ENCODE peak calls at places on chromosomes 12 and 14, in seven cellular contexts. One of them, this sample, is unnamed.

GRCh38 chr14:91078095-91078737 is 17.8 kb upstream of the RPS6KA5 start:
- DNase-seq in transverse colon: no peak
- DNase-seq in GM23248: no peak
- DNase-seq in GM03348: no peak
- DNase-seq in fibroblast of the aortic adventitia: no peak
- DNase-seq in HEK293T: no peak
- DNase-seq in RWPE1: no peak
- DNase-seq in this sample: no peak

GRCh38 chr14:50059773-50060629 is 56.4 kb downstream of the VCPKMT start:
- DNase-seq in transverse colon: no peak
- DNase-seq in GM23248: no peak
- DNase-seq in GM03348: no peak
- DNase-seq in fibroblast of the aortic adventitia: no peak
- DNase-seq in HEK293T: no peak
- DNase-seq in RWPE1: no peak
- DNase-seq in this sample: no peak

GRCh38 chr12:26936559-26937442 is 980 bp downstream of the INTS13 start:
- DNase-seq in transverse colon: no peak
- DNase-seq in GM23248: peak; percentile 43
- DNase-seq in GM03348: no peak
- DNase-seq in fibroblast of the aortic adventitia: no peak
- DNase-seq in HEK293T: peak; percentile 10
- DNase-seq in RWPE1: no peak
- DNase-seq in this sample: no peak

GRCh38 chr14:31992051-31992450 is 85.1 kb upstream of the ARHGAP5 start:
- DNase-seq in transverse colon: no peak
- DNase-seq in GM23248: peak; percentile 85
- DNase-seq in GM03348: peak; percentile 67
- DNase-seq in fibroblast of the aortic adventitia: peak; percentile 68
- DNase-seq in HEK293T: no peak
- DNase-seq in RWPE1: peak; percentile 88
- DNase-seq in this sample: no peak

GRCh38 chr14:104393898-104394605 is 185.5 kb upstream of the C14orf180 start:
- DNase-seq in transverse colon: peak; percentile 59
- DNase-seq in GM23248: no peak
- DNase-seq in GM03348: peak; percentile 4
- DNase-seq in fibroblast of the aortic adventitia: no peak
- DNase-seq in HEK293T: no peak
- DNase-seq in RWPE1: no peak
- DNase-seq in this sample: peak; percentile 64

GRCh38 chr12:50923361-50924130 is 28.8 kb upstream of the HIGD1C start:
- DNase-seq in transverse colon: no peak
- DNase-seq in GM23248: peak; percentile 41
- DNase-seq in GM03348: no peak
- DNase-seq in fibroblast of the aortic adventitia: peak; percentile 55
- DNase-seq in HEK293T: no peak
- DNase-seq in RWPE1: no peak
- DNase-seq in this sample: no peak

GRCh38 chr14:65290830-65291229 is 121.7 kb upstream of the FUT8 start:
- DNase-seq in transverse colon: no peak
- DNase-seq in GM23248: peak; percentile 95
- DNase-seq in GM03348: peak; percentile 86
- DNase-seq in fibroblast of the aortic adventitia: peak; percentile 93
- DNase-seq in HEK293T: no peak
- DNase-seq in RWPE1: peak; percentile 85
- DNase-seq in this sample: no peak

GRCh38 chr14:92387610-92388009 is 64.6 kb downstream of the SLC24A4 start:
- DNase-seq in transverse colon: no peak
- DNase-seq in GM23248: no peak
- DNase-seq in GM03348: no peak
- DNase-seq in fibroblast of the aortic adventitia: no peak
- DNase-seq in HEK293T: no peak
- DNase-seq in RWPE1: no peak
- DNase-seq in this sample: no peak

GRCh38 chr14:100287202-100287997 is 18.8 kb downstream of the SLC25A29 start:
- DNase-seq in transverse colon: peak; percentile 4
- DNase-seq in GM23248: no peak
- DNase-seq in GM03348: no peak
- DNase-seq in fibroblast of the aortic adventitia: no peak
- DNase-seq in HEK293T: no peak
- DNase-seq in RWPE1: no peak
- DNase-seq in this sample: no peak

GRCh38 chr14:80798211-80798610 is 143.3 kb downstream of the CEP128 start:
- DNase-seq in transverse colon: no peak
- DNase-seq in GM23248: no peak
- DNase-seq in GM03348: no peak
- DNase-seq in fibroblast of the aortic adventitia: no peak
- DNase-seq in HEK293T: no peak
- DNase-seq in RWPE1: no peak
- DNase-seq in this sample: no peak

GRCh38 chr14:61113561-61113960 is 132.5 kb downstream of the SLC38A6 start:
- DNase-seq in transverse colon: no peak
- DNase-seq in GM23248: no peak
- DNase-seq in GM03348: no peak
- DNase-seq in fibroblast of the aortic adventitia: no peak
- DNase-seq in HEK293T: no peak
- DNase-seq in RWPE1: no peak
- DNase-seq in this sample: no peak

GRCh38 chr12:94427520-94428381 is 31.9 kb downstream of the CEP83 start:
- DNase-seq in transverse colon: peak; percentile 24
- DNase-seq in GM23248: peak; percentile 63
- DNase-seq in GM03348: peak; percentile 36
- DNase-seq in fibroblast of the aortic adventitia: peak; percentile 88
- DNase-seq in HEK293T: no peak
- DNase-seq in RWPE1: no peak
- DNase-seq in this sample: no peak

GRCh38 chr12:14164266-14164665 is 182.9 kb upstream of the GRIN2B start:
- DNase-seq in transverse colon: no peak
- DNase-seq in GM23248: no peak
- DNase-seq in GM03348: no peak
- DNase-seq in fibroblast of the aortic adventitia: no peak
- DNase-seq in HEK293T: no peak
- DNase-seq in RWPE1: no peak
- DNase-seq in this sample: no peak

GRCh38 chr12:87086118-87086891 is 830.1 kb upstream of the MGAT4C start:
- DNase-seq in transverse colon: no peak
- DNase-seq in GM23248: peak; percentile 21
- DNase-seq in GM03348: no peak
- DNase-seq in fibroblast of the aortic adventitia: no peak
- DNase-seq in HEK293T: no peak
- DNase-seq in RWPE1: no peak
- DNase-seq in this sample: no peak

GRCh38 chr12:89863968-89864367 is 155.3 kb upstream of the ATP2B1 start:
- DNase-seq in transverse colon: no peak
- DNase-seq in GM23248: no peak
- DNase-seq in GM03348: no peak
- DNase-seq in fibroblast of the aortic adventitia: no peak
- DNase-seq in HEK293T: no peak
- DNase-seq in RWPE1: no peak
- DNase-seq in this sample: no peak

GRCh38 chr14:100715803-100716202 is 10.9 kb upstream of the DLK1 start:
- DNase-seq in transverse colon: no peak
- DNase-seq in GM23248: no peak
- DNase-seq in GM03348: no peak
- DNase-seq in fibroblast of the aortic adventitia: no peak
- DNase-seq in HEK293T: no peak
- DNase-seq in RWPE1: no peak
- DNase-seq in this sample: no peak

GRCh38 chr14:104085032-104085888 is at the start of gene ASPG:
- DNase-seq in transverse colon: peak; percentile 62
- DNase-seq in GM23248: no peak
- DNase-seq in GM03348: no peak
- DNase-seq in fibroblast of the aortic adventitia: no peak
- DNase-seq in HEK293T: peak; percentile 69
- DNase-seq in RWPE1: peak; percentile 35
- DNase-seq in this sample: no peak

GRCh38 chr14:55707365-55707804 is 127.4 kb downstream of the KTN1 start:
- DNase-seq in transverse colon: no peak
- DNase-seq in GM23248: peak; percentile 78
- DNase-seq in GM03348: peak; percentile 59
- DNase-seq in fibroblast of the aortic adventitia: peak; percentile 75
- DNase-seq in HEK293T: peak; percentile 23
- DNase-seq in RWPE1: peak; percentile 41
- DNase-seq in this sample: no peak

GRCh38 chr12:101823891-101824290 is 6.9 kb downstream of the GNPTAB start:
- DNase-seq in transverse colon: peak; percentile 50
- DNase-seq in GM23248: peak; percentile 22
- DNase-seq in GM03348: peak; percentile 26
- DNase-seq in fibroblast of the aortic adventitia: peak; percentile 14
- DNase-seq in HEK293T: peak; percentile 61
- DNase-seq in RWPE1: peak; percentile 53
- DNase-seq in this sample: peak; percentile 64

GRCh38 chr14:31572955-31573354 is 11.8 kb downstream of the NUBPL start:
- DNase-seq in transverse colon: no peak
- DNase-seq in GM23248: no peak
- DNase-seq in GM03348: no peak
- DNase-seq in fibroblast of the aortic adventitia: no peak
- DNase-seq in HEK293T: no peak
- DNase-seq in RWPE1: no peak
- DNase-seq in this sample: no peak

GRCh38 chr12:38282886-38283285 is 33.7 kb upstream of the ALG10B start:
- DNase-seq in transverse colon: no peak
- DNase-seq in GM23248: peak; percentile 3
- DNase-seq in GM03348: no peak
- DNase-seq in fibroblast of the aortic adventitia: no peak
- DNase-seq in HEK293T: no peak
- DNase-seq in RWPE1: peak; percentile 47
- DNase-seq in this sample: no peak

GRCh38 chr12:111436811-111437210 is 31.1 kb downstream of the SH2B3 start:
- DNase-seq in transverse colon: no peak
- DNase-seq in GM23248: no peak
- DNase-seq in GM03348: no peak
- DNase-seq in fibroblast of the aortic adventitia: no peak
- DNase-seq in HEK293T: no peak
- DNase-seq in RWPE1: no peak
- DNase-seq in this sample: no peak

GRCh38 chr14:54814076-54814475 is 88.5 kb downstream of the GCH1 start:
- DNase-seq in transverse colon: no peak
- DNase-seq in GM23248: peak; percentile 19
- DNase-seq in GM03348: no peak
- DNase-seq in fibroblast of the aortic adventitia: no peak
- DNase-seq in HEK293T: no peak
- DNase-seq in RWPE1: no peak
- DNase-seq in this sample: no peak

GRCh38 chr12:114335607-114336006 is 70.3 kb downstream of the TBX5 start:
- DNase-seq in transverse colon: no peak
- DNase-seq in GM23248: no peak
- DNase-seq in GM03348: no peak
- DNase-seq in fibroblast of the aortic adventitia: no peak
- DNase-seq in HEK293T: no peak
- DNase-seq in RWPE1: no peak
- DNase-seq in this sample: no peak

GRCh38 chr12:101795786-101796185 is 35.0 kb downstream of the GNPTAB start:
- DNase-seq in transverse colon: no peak
- DNase-seq in GM23248: no peak
- DNase-seq in GM03348: no peak
- DNase-seq in fibroblast of the aortic adventitia: no peak
- DNase-seq in HEK293T: no peak
- DNase-seq in RWPE1: no peak
- DNase-seq in this sample: no peak

GRCh38 chr12:68957273-68957672 is 24.3 kb upstream of the CPM start:
- DNase-seq in transverse colon: no peak
- DNase-seq in GM23248: peak; percentile 39
- DNase-seq in GM03348: peak; percentile 23
- DNase-seq in fibroblast of the aortic adventitia: peak; percentile 62
- DNase-seq in HEK293T: no peak
- DNase-seq in RWPE1: no peak
- DNase-seq in this sample: no peak

GRCh38 chr12:42299392-42300308 is 26.2 kb downstream of the ZCRB1 start:
- DNase-seq in transverse colon: no peak
- DNase-seq in GM23248: peak; percentile 57
- DNase-seq in GM03348: no peak
- DNase-seq in fibroblast of the aortic adventitia: peak; percentile 24
- DNase-seq in HEK293T: no peak
- DNase-seq in RWPE1: no peak
- DNase-seq in this sample: no peak

GRCh38 chr12:5094550-5094949 is 50.9 kb downstream of the KCNA5 start:
- DNase-seq in transverse colon: no peak
- DNase-seq in GM23248: peak; percentile 28
- DNase-seq in GM03348: peak; percentile 55
- DNase-seq in fibroblast of the aortic adventitia: peak; percentile 14
- DNase-seq in HEK293T: no peak
- DNase-seq in RWPE1: no peak
- DNase-seq in this sample: no peak

GRCh38 chr14:91246051-91246852 is 1.7 kb upstream of the GPR68 start:
- DNase-seq in transverse colon: peak; percentile 43
- DNase-seq in GM23248: no peak
- DNase-seq in GM03348: no peak
- DNase-seq in fibroblast of the aortic adventitia: no peak
- DNase-seq in HEK293T: no peak
- DNase-seq in RWPE1: no peak
- DNase-seq in this sample: no peak

GRCh38 chr12:5887758-5888157 is 57.3 kb downstream of the ANO2 start:
- DNase-seq in transverse colon: no peak
- DNase-seq in GM23248: no peak
- DNase-seq in GM03348: no peak
- DNase-seq in fibroblast of the aortic adventitia: no peak
- DNase-seq in HEK293T: no peak
- DNase-seq in RWPE1: no peak
- DNase-seq in this sample: no peak